ENCODE peak calls at places on chromosomes 5 and 9, in eight cellular contexts. One of them, this sample, is unnamed.

GRCh38 chr9:106697390-106697789 is 165.6 kb upstream of the ZNF462 start:
- DNase-seq in NCI-H1105 treated with DMSO at 0.1 percent for 48 hours: peak; percentile 30
- DNase-seq in NCI-H69: peak; percentile 84
- DNase-seq in tibial artery: no peak
- DNase-seq in hippocampal formation: no peak
- DNase-seq in mucosa of gallbladder: no peak
- DNase-seq in NCI-H1092 treated with DMSO at 0.1 percent for 48 hours: peak; percentile 60
- DNase-seq in cardiac fibroblast: no peak
- DNase-seq in this sample: no peak

GRCh38 chr5:170662966-170663365 is 120.6 kb upstream of the GABRP start:
- DNase-seq in NCI-H1105 treated with DMSO at 0.1 percent for 48 hours: no peak
- DNase-seq in mucosa of gallbladder: no peak
- DNase-seq in cardiac fibroblast: no peak
- DNase-seq in tibial artery: no peak
- DNase-seq in NCI-H1092 treated with DMSO at 0.1 percent for 48 hours: no peak
- DNase-seq in NCI-H69: no peak
- DNase-seq in hippocampal formation: no peak
- DNase-seq in this sample: no peak

GRCh38 chr5:178547052-178547666 is 43.0 kb downstream of the COL23A1 start:
- DNase-seq in mucosa of gallbladder: no peak
- DNase-seq in NCI-H1105 treated with DMSO at 0.1 percent for 48 hours: no peak
- DNase-seq in tibial artery: no peak
- DNase-seq in NCI-H69: no peak
- DNase-seq in NCI-H1092 treated with DMSO at 0.1 percent for 48 hours: no peak
- DNase-seq in hippocampal formation: no peak
- DNase-seq in cardiac fibroblast: no peak
- DNase-seq in this sample: no peak

GRCh38 chr9:12988259-12988658 is 213.4 kb downstream of the LURAP1L start:
- DNase-seq in cardiac fibroblast: no peak
- DNase-seq in NCI-H1092 treated with DMSO at 0.1 percent for 48 hours: peak; percentile 35
- DNase-seq in tibial artery: no peak
- DNase-seq in mucosa of gallbladder: no peak
- DNase-seq in hippocampal formation: no peak
- DNase-seq in NCI-H1105 treated with DMSO at 0.1 percent for 48 hours: peak; percentile 57
- DNase-seq in NCI-H69: peak; percentile 83
- DNase-seq in this sample: no peak

GRCh38 chr5:155729684-155730059 is 597.3 kb upstream of the SGCD start:
- DNase-seq in NCI-H69: peak; percentile 94
- DNase-seq in hippocampal formation: peak; percentile 71
- DNase-seq in NCI-H1092 treated with DMSO at 0.1 percent for 48 hours: peak; percentile 25
- DNase-seq in mucosa of gallbladder: peak; percentile 14
- DNase-seq in cardiac fibroblast: no peak
- DNase-seq in NCI-H1105 treated with DMSO at 0.1 percent for 48 hours: peak; percentile 61
- DNase-seq in tibial artery: no peak
- DNase-seq in this sample: no peak

GRCh38 chr5:42745426-42745825 is 11.2 kb upstream of the CCDC152 start:
- DNase-seq in NCI-H1105 treated with DMSO at 0.1 percent for 48 hours: no peak
- DNase-seq in NCI-H69: peak; percentile 2
- DNase-seq in mucosa of gallbladder: no peak
- DNase-seq in cardiac fibroblast: peak; percentile 35
- DNase-seq in NCI-H1092 treated with DMSO at 0.1 percent for 48 hours: no peak
- DNase-seq in tibial artery: no peak
- DNase-seq in hippocampal formation: peak; percentile 7
- DNase-seq in this sample: no peak

GRCh38 chr5:765948-766631 is 18.4 kb downstream of the ZDHHC11B start:
- DNase-seq in NCI-H1105 treated with DMSO at 0.1 percent for 48 hours: no peak
- DNase-seq in tibial artery: peak; percentile 63
- DNase-seq in NCI-H1092 treated with DMSO at 0.1 percent for 48 hours: no peak
- DNase-seq in hippocampal formation: no peak
- DNase-seq in NCI-H69: no peak
- DNase-seq in mucosa of gallbladder: no peak
- DNase-seq in cardiac fibroblast: no peak
- DNase-seq in this sample: no peak

GRCh38 chr5:4411664-4412063 is 728.5 kb upstream of the ADAMTS16 start:
- DNase-seq in NCI-H1105 treated with DMSO at 0.1 percent for 48 hours: no peak
- DNase-seq in tibial artery: no peak
- DNase-seq in mucosa of gallbladder: no peak
- DNase-seq in cardiac fibroblast: no peak
- DNase-seq in NCI-H69: no peak
- DNase-seq in NCI-H1092 treated with DMSO at 0.1 percent for 48 hours: no peak
- DNase-seq in hippocampal formation: no peak
- DNase-seq in this sample: no peak

GRCh38 chr5:149195962-149196361 is 54.7 kb downstream of the ABLIM3 start:
- DNase-seq in hippocampal formation: no peak
- DNase-seq in tibial artery: no peak
- DNase-seq in NCI-H1105 treated with DMSO at 0.1 percent for 48 hours: no peak
- DNase-seq in NCI-H1092 treated with DMSO at 0.1 percent for 48 hours: no peak
- DNase-seq in NCI-H69: no peak
- DNase-seq in mucosa of gallbladder: peak; percentile 4
- DNase-seq in cardiac fibroblast: no peak
- DNase-seq in this sample: no peak